ENCODE peak calls at places on chromosomes 6 and 20, in six cellular contexts. D is H1, G is HepG2, E is K562, B is SK-N-SH, V is GM12878. K is an unnamed sample.

GRCh38 chr6:23826587-23826986 is 299.4 kb upstream of the NRSN1 start:
- DNase-seq in G (no peak), V (no peak), D (no peak), B (no peak), E (no peak), K (no peak)

GRCh38 chr6:37623666-37624065 is 74.0 kb downstream of the MDGA1 start:
- DNase-seq in B (no peak), G (no peak), E (no peak), D (no peak), V (no peak), K (no peak)

GRCh38 chr6:111750753-111751684 is 122.2 kb downstream of the FYN start:
- DNase-seq in B (no peak), V (no peak), E (no peak), D (peak), G (no peak), K (no peak)

GRCh38 chr20:49540232-49540620 is 27.7 kb downstream of the PTGIS start:
- DNase-seq in B (no peak), D (no peak), G (no peak), E (no peak), V (no peak), K (no peak)

GRCh38 chr6:118288355-118289124 is 259.6 kb upstream of the PLN start:
- DNase-seq in B (no peak), E (no peak), D (no peak), V (no peak), G (no peak), K (no peak)

GRCh38 chr6:134729590-134729989 is 220.3 kb downstream of the ALDH8A1 start:
- DNase-seq in V (no peak), B (no peak), D (no peak), E (no peak), G (no peak), K (no peak)

GRCh38 chr6:2938632-2939083 is 32.7 kb downstream of the SERPINB6 start:
- DNase-seq in D (peak), G (peak), B (no peak), E (no peak), V (no peak), K (peak)

GRCh38 chr6:3745566-3746118 is 5.9 kb downstream of the PXDC1 start:
- DNase-seq in E (no peak), B (no peak), V (no peak), G (no peak), D (no peak), K (no peak)

GRCh38 chr6:170228581-170229310 is 62.1 kb downstream of the DLL1 start:
- DNase-seq in E (no peak), G (no peak), V (no peak), D (no peak), B (no peak), K (no peak)

GRCh38 chr20:12354725-12355124 is 437.0 kb downstream of the BTBD3 start:
- DNase-seq in G (no peak), D (no peak), V (no peak), B (no peak), E (no peak), K (no peak)

GRCh38 chr6:138499303-138499991 is at the start of gene NHSL1:
- DNase-seq in E (no peak), D (no peak), B (no peak), G (peak), V (peak), K (peak)

GRCh38 chr20:2840967-2841531 is 504 bp downstream of the VPS16 start:
- DNase-seq in B (peak), G (peak), D (peak), V (no peak), E (peak), K (peak)

GRCh38 chr6:138082232-138082631 is 25.0 kb downstream of the PERP start:
- DNase-seq in B (no peak), E (no peak), V (no peak), D (no peak), G (no peak), K (no peak)

GRCh38 chr6:22622390-22622789 is 53.0 kb downstream of the HDGFL1 start:
- DNase-seq in E (no peak), D (no peak), G (no peak), B (peak), V (no peak), K (no peak)

GRCh38 chr20:35568645-35569044 is 26.8 kb downstream of the ERGIC3 start:
- DNase-seq in B (peak), D (no peak), V (no peak), E (peak), G (peak), K (no peak)
- TF ChIP-seq GABPA in B (no peak), D (no peak), V (no peak), E (no peak), G (no peak), K (no peak)

DNA sequence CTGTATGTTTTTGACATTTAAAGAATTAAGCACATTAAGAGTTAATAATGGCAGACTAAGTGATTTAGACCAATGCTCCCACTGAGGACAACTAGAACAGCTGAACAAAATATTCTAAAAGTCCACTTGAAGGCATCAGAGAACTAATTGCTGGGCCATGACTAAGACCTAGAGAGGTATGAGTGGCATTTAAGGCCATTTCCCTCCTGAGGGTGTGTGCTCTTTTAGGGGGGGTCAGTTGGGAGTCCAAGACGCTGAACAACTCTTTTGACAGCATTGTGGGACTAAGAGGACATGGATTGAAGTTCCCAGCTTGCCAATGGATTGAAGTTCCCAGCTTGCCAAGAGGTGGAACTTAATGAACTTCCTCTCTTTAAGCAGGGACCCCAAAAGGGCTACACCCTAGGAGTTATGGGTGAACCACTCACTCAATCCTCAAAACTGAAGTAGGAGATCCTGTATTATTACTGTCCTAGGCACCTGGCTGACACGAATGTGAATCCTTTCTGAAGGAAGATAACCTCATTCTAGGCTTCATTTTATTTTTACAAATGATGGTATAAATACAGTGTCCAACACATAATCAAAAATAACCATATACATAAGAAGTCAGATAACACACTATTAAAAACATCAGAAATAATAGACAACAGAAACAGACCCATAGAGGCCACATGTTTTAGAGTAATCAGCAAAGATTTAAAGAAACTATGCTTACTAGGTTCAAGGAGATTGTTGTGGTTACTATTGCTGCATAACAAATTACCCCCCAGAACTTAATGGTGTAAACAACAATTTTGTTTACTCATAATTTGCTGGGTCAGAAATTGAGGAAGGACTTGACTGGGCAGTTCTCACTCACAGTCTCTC is 175.1 kb downstream of the VEGFA start:
- DNase-seq in V (no peak), D (no peak), G (no peak), E (no peak), B (no peak), K (no peak)
- TF ChIP-seq GABPA in V (no peak), D (no peak), G (no peak), E (no peak), B (no peak), K (no peak)

DNA sequence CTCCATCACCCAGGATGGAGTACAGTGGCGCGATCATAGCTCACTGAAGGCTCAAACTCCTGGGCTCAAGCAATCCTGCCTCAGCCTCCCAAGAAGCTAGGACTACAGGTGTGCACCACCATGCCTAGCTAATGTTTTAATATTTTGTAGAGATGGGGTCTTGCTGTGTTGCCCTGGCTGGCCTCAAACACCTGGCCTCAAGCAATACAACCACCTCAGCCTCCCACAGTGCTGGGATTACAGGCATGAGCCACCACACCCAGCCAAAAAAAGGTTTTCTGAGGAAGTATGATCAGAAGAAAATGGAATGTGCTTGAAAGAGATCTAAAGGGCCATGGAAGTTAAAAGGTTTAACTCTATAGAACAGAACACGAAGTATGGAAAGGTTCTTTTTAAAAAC is 8.7 kb downstream of the RBBP9 start:
- DNase-seq in B (no peak), V (no peak), G (no peak), D (no peak), E (no peak), K (no peak)
- TF ChIP-seq GABPA in B (no peak), V (no peak), G (no peak), D (no peak), E (no peak), K (no peak)

GRCh38 chr20:63050406-63050805 is 43.6 kb upstream of the BHLHE23 start:
- DNase-seq in D (no peak), G (no peak), E (no peak), B (no peak), V (no peak), K (no peak)
- TF ChIP-seq GABPA in D (no peak), G (no peak), E (no peak), B (no peak), V (no peak), K (no peak)

DNA sequence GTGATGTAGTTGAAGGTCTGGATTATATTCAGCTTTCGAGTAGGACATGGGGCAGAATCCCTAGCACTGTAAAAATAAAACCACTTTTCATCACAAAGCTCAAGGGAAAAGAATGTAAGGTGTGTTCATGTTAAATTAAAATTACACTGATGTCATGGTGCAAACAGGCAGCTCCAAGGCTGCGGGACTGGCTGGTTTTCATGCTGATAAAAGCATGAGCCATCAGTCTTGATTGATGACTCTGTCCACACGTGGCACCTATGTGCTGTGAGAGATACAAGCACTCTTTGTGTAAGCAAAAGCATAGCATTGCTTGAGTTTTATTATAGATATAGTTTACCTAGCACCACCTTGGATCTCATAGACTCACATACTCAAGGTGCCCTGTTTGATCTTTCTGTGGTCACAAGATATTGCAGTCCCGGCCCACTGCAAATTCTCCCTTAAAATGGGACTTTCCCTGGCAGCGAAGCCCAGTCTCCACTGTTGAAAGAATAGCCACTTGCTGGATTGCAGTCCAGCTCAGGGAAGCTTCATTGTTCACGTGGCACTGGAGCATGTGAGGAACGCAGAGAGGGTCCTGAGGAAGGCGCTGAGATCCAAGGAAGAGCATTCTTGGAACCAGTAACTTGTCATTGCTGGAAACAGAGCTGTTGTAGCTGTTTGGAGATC is 90.6 kb downstream of the TIAM2 start:
- DNase-seq in B (no peak), G (peak), E (no peak), D (no peak), V (no peak), K (no peak)
- TF ChIP-seq GABPA in B (no peak), G (no peak), E (no peak), D (no peak), V (no peak), K (no peak)

GRCh38 chr20:25044660-25045342 is 13.1 kb downstream of the ACSS1 start:
- DNase-seq in V (no peak), G (no peak), D (no peak), E (no peak), B (no peak), K (no peak)
- TF ChIP-seq GABPA in V (no peak), G (no peak), D (no peak), E (no peak), B (no peak), K (no peak)

GRCh38 chr6:149456311-149457021 is 28.3 kb downstream of the ZC3H12D start:
- DNase-seq in B (no peak), V (no peak), G (no peak), D (no peak), E (peak), K (no peak)

GRCh38 chr6:149458196-149458595 is 26.6 kb downstream of the ZC3H12D start:
- DNase-seq in V (no peak), B (no peak), G (no peak), D (no peak), E (no peak), K (no peak)

GRCh38 chr6:149461670-149462069 is 23.1 kb downstream of the ZC3H12D start:
- DNase-seq in B (no peak), V (no peak), G (no peak), E (no peak), D (no peak), K (no peak)

GRCh38 chr6:149457316-149457884 is 27.4 kb downstream of the ZC3H12D start:
- DNase-seq in E (no peak), D (no peak), G (no peak), V (no peak), B (no peak), K (no peak)

GRCh38 chr6:149459761-149460160 is 25.1 kb downstream of the ZC3H12D start:
- DNase-seq in G (no peak), B (no peak), V (no peak), E (no peak), D (no peak), K (no peak)
- TF ChIP-seq GABPA in G (no peak), B (no peak), V (no peak), E (no peak), D (no peak), K (no peak)

K was measured in HL-60.